ENCODE peak calls at places on chromosomes 11 and 22, in five cellular contexts. P is GM23248, K is HCT116, E is SK-N-SH, D is PC-3. T is an unnamed sample.
A peak's percentile ranks its signal among the peaks of the same experiment; 100 is the strongest.

GRCh38 chr11:69640995-69641581 is at the start of gene CCND1:
- DNase-seq in P (peak; percentile 96), K (peak; percentile 85), E (peak; percentile 89), D (peak; percentile 95), T (peak; percentile 82)

GRCh38 chr11:114790910-114791309 is 112.6 kb downstream of the NXPE2 start:
- DNase-seq in P (no peak), K (no peak), E (no peak), D (no peak), T (no peak)

GRCh38 chr22:43110444-43110926 is at the start of gene BIK:
- DNase-seq in P (peak; percentile 44), K (no peak), E (peak; percentile 74), D (peak; percentile 44), T (peak; percentile 61)

GRCh38 chr11:109285465-109285864 is 136.5 kb upstream of the C11orf87 start:
- DNase-seq in P (peak; percentile 16), K (no peak), E (no peak), D (no peak), T (no peak)

GRCh38 chr22:31983911-31984661 is 39.8 kb downstream of the YWHAH start:
- DNase-seq in P (peak; percentile 11), K (no peak), E (no peak), D (no peak), T (no peak)

GRCh38 chr22:46671824-46672432 is 51.7 kb downstream of the GRAMD4 start:
- DNase-seq in P (no peak), K (no peak), E (no peak), D (no peak), T (no peak)

GRCh38 chr22:38755155-38755910 is 465 bp downstream of the SUN2 start:
- DNase-seq in P (peak; percentile 91), K (no peak), E (peak; percentile 80), D (peak; percentile 66), T (peak; percentile 75)

GRCh38 chr22:39362271-39362670 is 12.5 kb downstream of the SYNGR1 start:
- DNase-seq in P (peak; percentile 24), K (no peak), E (no peak), D (no peak), T (no peak)

GRCh38 chr11:13875643-13876042 is 86.9 kb upstream of the SPON1 start:
- DNase-seq in P (no peak), K (no peak), E (no peak), D (no peak), T (no peak)

GRCh38 chr11:65586676-65587075 is 8.9 kb downstream of the KCNK7 start:
- DNase-seq in P (no peak), K (no peak), E (peak; percentile 75), D (no peak), T (peak; percentile 29)

GRCh38 chr22:30752771-30753170 is 58.1 kb downstream of the OSBP2 start:
- DNase-seq in P (no peak), K (no peak), E (no peak), D (no peak), T (no peak)

GRCh38 chr22:30755760-30756124 is 61.1 kb downstream of the OSBP2 start:
- DNase-seq in P (no peak), K (no peak), E (peak; percentile 19), D (no peak), T (no peak)

GRCh38 chr22:30753701-30754100 is 59.0 kb downstream of the OSBP2 start:
- DNase-seq in P (no peak), K (no peak), E (no peak), D (no peak), T (no peak)

GRCh38 chr22:30754521-30754920 is 59.8 kb downstream of the OSBP2 start:
- DNase-seq in P (no peak), K (no peak), E (no peak), D (no peak), T (no peak)

DNA sequence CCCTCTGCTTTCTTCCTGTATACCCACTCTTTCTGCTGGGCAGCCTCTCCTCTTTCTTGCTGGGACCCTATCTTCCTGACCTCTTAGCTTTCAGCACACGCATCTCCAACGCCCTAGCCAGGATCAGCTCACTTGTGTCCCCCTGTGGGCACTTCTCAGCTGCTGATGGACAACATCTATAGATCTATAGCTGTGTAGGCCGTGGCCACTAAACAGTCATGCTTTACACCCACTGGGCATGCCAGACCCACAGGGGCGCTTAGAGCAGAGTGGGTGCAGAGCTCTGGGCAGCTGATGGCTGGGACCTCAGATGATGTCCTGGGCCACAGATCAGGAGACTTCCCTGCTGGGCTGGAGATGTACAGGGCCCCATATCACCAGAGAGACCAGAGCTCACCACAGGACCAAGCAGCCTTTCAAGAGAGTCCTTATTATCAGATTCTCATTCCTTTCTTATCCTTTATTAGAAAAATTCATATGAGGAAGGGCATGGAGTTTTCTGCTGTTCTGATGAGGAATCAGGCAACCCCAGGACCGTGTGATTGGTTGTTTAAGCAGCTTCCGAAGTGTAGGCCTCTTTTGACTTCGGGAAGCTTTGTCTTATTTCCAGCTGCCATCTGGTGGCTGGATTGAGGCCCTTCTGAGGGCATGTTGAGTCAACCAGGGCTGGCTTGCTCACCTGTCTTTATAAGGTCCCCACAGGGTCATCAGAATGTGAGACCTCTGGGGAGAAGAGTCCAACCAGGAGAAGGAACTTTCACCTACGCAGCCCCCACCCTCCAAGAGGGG is 60.5 kb downstream of the OSBP2 start:
- DNase-seq in P (peak; percentile 91), K (peak; percentile 66), E (peak; percentile 74), D (peak; percentile 79), T (peak; percentile 70)
- H3K27ac ChIP-seq in P (no peak overlapping the region), K (no peak overlapping the region), E (no peak overlapping the region), D (no peak overlapping the region), T (no peak overlapping the region)

GRCh38 chr22:34917239-34917638 is 148.7 kb upstream of the ISX start:
- DNase-seq in P (no peak), K (no peak), E (no peak), D (no peak), T (no peak)

DNA sequence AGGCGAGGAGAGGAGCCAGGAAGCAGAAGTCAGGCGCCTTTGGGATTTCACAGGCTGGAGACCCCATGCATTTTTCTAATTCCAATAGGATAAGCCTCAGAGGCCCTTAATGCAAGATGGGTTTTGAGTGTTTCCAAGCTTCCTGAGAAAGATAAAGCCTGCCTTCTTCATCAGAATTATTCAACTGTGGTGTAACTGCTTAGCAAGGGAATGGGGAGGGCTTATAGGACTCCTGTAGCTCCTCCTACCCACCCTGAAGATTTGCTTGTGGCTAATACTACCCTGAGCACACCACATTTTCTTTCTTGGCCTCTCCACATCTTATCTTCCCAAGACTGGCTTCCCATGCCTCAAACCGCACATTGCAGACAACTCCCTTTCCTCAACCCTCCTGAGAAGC is 151.1 kb upstream of the ISX start:
- DNase-seq in P (no peak), K (no peak), E (no peak), D (no peak), T (no peak)
- H3K4me3 ChIP-seq in P (no peak overlapping the region), K (no peak overlapping the region), E (no peak overlapping the region), D (no peak overlapping the region), T (no peak overlapping the region)

GRCh38 chr22:45582236-45582954 is 79.7 kb downstream of the FBLN1 start:
- DNase-seq in P (no peak), K (no peak), E (no peak), D (no peak), T (no peak)
- TF ChIP-seq EZH2phosphoT487 in P (no peak), K (no peak), E (no peak), D (no peak), T (no peak)

DNA sequence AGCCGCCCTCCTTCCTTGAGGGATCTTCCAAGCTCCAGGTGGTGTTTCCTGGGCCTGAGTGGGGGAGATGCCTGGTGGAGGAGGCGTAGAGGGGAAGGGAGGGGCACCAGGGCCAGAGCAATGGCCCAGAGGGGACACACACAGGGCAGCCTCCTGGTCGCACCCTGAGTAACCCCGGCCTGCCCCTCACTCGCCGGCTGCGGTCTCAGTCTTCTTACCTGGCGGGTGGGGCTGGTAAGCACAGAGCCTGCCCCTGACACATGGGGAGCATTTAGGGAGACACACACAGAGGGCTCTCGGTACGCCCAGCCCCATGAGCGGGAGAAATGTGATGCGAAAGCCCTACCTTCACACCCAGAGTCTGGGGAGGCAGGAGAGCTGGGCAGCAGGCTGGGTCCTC is 23.9 kb downstream of the IGF2 start:
- DNase-seq in P (no peak), K (no peak), E (no peak), D (no peak), T (no peak)
- H3K27ac ChIP-seq in P (no peak overlapping the region), K (no peak overlapping the region), E (no peak overlapping the region), D (no peak overlapping the region), T (no peak overlapping the region)

GRCh38 chr11:67613960-67614715 is 7.4 kb downstream of the NDUFV1 start:
- DNase-seq in P (peak; percentile 64), K (peak; percentile 15), E (peak; percentile 84), D (peak; percentile 53), T (peak; percentile 93)

GRCh38 chr11:67614730-67615454 is 8.2 kb downstream of the NDUFV1 start:
- DNase-seq in P (no peak), K (no peak), E (no peak), D (no peak), T (no peak)

GRCh38 chr11:67611704-67612587 is 5.2 kb downstream of the NDUFV1 start:
- DNase-seq in P (no peak), K (no peak), E (no peak), D (no peak), T (no peak)

GRCh38 chr11:67612751-67613150 is 6.0 kb downstream of the NDUFV1 start:
- DNase-seq in P (no peak), K (no peak), E (no peak), D (no peak), T (no peak)

GRCh38 chr11:67613313-67613959 is 6.7 kb downstream of the NDUFV1 start:
- DNase-seq in P (no peak), K (no peak), E (no peak), D (no peak), T (no peak)
- H3K4me3 ChIP-seq in P (peak overlapping the region; percentile 39), K (no peak overlapping the region), E (no peak overlapping the region), D (no peak overlapping the region), T (peak overlapping the region; percentile 51)

GRCh38 chr11:86214710-86215109 is 29.8 kb upstream of the EED start:
- DNase-seq in P (peak; percentile 17), K (no peak), E (no peak), D (peak; percentile 21), T (no peak)
- TF ChIP-seq EZH2phosphoT487 in P (no peak), K (no peak), E (no peak), D (no peak), T (no peak)

DNA sequence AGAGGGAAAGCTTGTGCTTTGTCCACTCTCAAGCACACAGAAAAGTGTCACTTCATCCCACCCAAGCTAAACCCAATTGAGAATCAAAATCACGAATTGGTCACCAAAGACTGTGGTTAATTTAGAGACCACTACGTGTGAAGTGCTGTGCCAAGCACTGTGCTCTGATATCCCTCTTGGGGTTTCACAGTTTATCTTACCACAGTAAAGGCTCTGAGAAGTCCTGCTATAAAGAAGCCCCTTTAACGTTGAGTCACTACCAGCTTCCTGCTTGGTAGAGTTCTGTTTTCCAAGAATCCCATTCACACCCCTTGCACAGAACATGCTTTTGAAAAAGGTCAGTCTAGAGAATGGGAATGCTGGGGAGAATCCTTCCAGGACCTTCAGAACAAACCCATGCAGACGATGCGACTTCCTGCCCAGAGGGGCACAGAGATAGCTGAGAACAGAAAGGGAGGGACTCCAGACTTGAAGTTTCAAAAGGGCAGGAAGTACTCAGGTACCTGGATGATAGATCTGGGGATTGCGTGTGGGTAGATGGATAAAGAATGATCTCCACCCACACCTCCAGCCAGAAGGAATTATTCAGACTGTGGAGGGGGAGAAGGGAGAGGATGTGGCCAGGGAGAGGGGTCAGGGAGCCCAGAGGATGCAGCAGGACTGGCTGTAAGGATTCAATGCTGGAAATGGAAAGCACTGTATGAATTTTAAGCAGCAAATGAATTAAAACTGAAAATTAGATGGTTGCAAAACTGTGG is 18.1 kb upstream of the TSPAN18 start:
- DNase-seq in P (no peak), K (no peak), E (no peak), D (no peak), T (no peak)
- H3K27ac ChIP-seq in P (no peak overlapping the region), K (peak overlapping the region; percentile 22), E (no peak overlapping the region), D (no peak overlapping the region), T (no peak overlapping the region)

T was measured in MM.1S.